ENCODE peak calls at places on chromosomes 6 and 20, in seven cellular contexts. B is K562, P is astrocyte, C is GM23248, A is GM23338, X is mesendoderm, N is fibroblast of lung. Y is an unnamed sample. For H3K79me2, the result is how much of the 10 kb centered on the place peaks cover.

GRCh38 chr6:19368511-19368910 is 468.7 kb upstream of the ID4 start:
- DNase-seq in N (peak), A (no peak), X (peak), B (no peak), P (peak), C (peak), Y (peak)

GRCh38 chr6:75563032-75563431 is 38.6 kb upstream of the SENP6 start:
- DNase-seq in N (peak), P (peak), A (peak), X (peak), C (peak), B (no peak), Y (peak)

GRCh38 chr6:20565291-20565690 is 31.0 kb downstream of the CDKAL1 start:
- DNase-seq in B (no peak), N (no peak), P (no peak), A (no peak), C (no peak), X (no peak), Y (no peak)

GRCh38 chr6:99520855-99521556 is 5.8 kb upstream of the USP45 start:
- DNase-seq in C (peak), A (peak), B (peak), P (peak), X (peak), N (peak), Y (peak)

GRCh38 chr6:150567823-150568383 is 31.8 kb upstream of the PLEKHG1 start:
- DNase-seq in P (no peak), A (no peak), B (no peak), C (peak), X (no peak), N (peak), Y (no peak)

GRCh38 chr6:73801652-73802268 is 105.8 kb downstream of the CD109 start:
- DNase-seq in X (no peak), C (peak), P (no peak), A (no peak), N (no peak), B (no peak), Y (no peak)

GRCh38 chr6:149033454-149034241 is 283.9 kb upstream of the TAB2 start:
- DNase-seq in X (no peak), C (no peak), A (no peak), N (no peak), P (no peak), B (no peak), Y (no peak)

GRCh38 chr20:51961964-51962761 is 159.8 kb upstream of the SALL4 start:
- DNase-seq in C (no peak), B (no peak), N (no peak), X (no peak), A (no peak), P (no peak), Y (peak)

GRCh38 chr6:157289764-157290163 is 33.6 kb downstream of the TMEM242 start:
- DNase-seq in A (no peak), X (no peak), B (no peak), N (no peak), P (no peak), C (no peak), Y (no peak)

GRCh38 chr20:51128198-51128597 is 105.3 kb upstream of the KCNG1 start:
- DNase-seq in N (peak), P (peak), X (no peak), C (peak), B (no peak), A (no peak), Y (no peak)

GRCh38 chr20:62386383-62387218 is at the start of gene RPS21:
- DNase-seq in B (peak), N (peak), X (peak), C (peak), A (peak), P (peak), Y (peak)

GRCh38 chr20:2289475-2289874 is 6.3 kb upstream of the TGM3 start:
- DNase-seq in A (no peak), C (no peak), B (no peak), X (no peak), N (no peak), P (no peak), Y (no peak)

GRCh38 chr6:56860466-56860865 is 94.4 kb upstream of the BEND6 start:
- DNase-seq in P (peak), A (no peak), N (peak), X (peak), B (no peak), C (peak), Y (no peak)

GRCh38 chr20:14707026-14707680 is 369.7 kb upstream of the FLRT3 start:
- DNase-seq in N (no peak), P (no peak), A (no peak), B (no peak), C (no peak), X (no peak), Y (no peak)

GRCh38 chr6:53456809-53457208 is 88.1 kb downstream of the GCLC start:
- DNase-seq in B (no peak), X (no peak), C (no peak), N (no peak), P (no peak), A (no peak), Y (no peak)

GRCh38 chr20:59785986-59786753 is 147.3 kb downstream of the SYCP2 start:
- DNase-seq in X (no peak), A (no peak), B (no peak), C (no peak), P (no peak), N (no peak), Y (no peak)

GRCh38 chr6:77124604-77125003 is 338.7 kb downstream of the HTR1B start:
- DNase-seq in P (peak), X (peak), A (no peak), C (peak), B (no peak), N (peak), Y (no peak)

GRCh38 chr6:35719830-35720733 is 16.8 kb upstream of the ARMC12 start:
- DNase-seq in N (peak), B (peak), A (peak), C (no peak), P (no peak), X (peak), Y (peak)

GRCh38 chr6:157688960-157689599 is 134.0 kb upstream of the SNX9 start:
- DNase-seq in C (peak), N (no peak), P (no peak), A (peak), X (peak), B (peak), Y (peak)

GRCh38 chr6:142844065-142844755 is 100.8 kb downstream of the HIVEP2 start:
- DNase-seq in A (no peak), C (peak), X (no peak), P (no peak), B (no peak), N (peak), Y (no peak)

GRCh38 chr20:23366384-23366783 is 4.4 kb downstream of the GZF1 start:
- DNase-seq in B (no peak), A (no peak), N (no peak), X (no peak), P (no peak), C (peak), Y (no peak)

GRCh38 chr20:63955281-63955845 is 853 bp downstream of the UCKL1 start:
- DNase-seq in C (peak), N (peak), P (no peak), B (peak), A (peak), X (peak), Y (peak)

GRCh38 chr6:156976144-156977088 is 199.2 kb downstream of the ARID1B start:
- DNase-seq in N (peak), X (no peak), C (peak), B (no peak), P (peak), A (peak), Y (peak)

GRCh38 chr20:40651121-40651520 is 37.9 kb downstream of the MAFB start:
- DNase-seq in C (peak), B (no peak), N (peak), X (no peak), A (no peak), P (peak), Y (no peak)

GRCh38 chr6:106749611-106750010 is 120.2 kb downstream of the QRSL1 start:
- DNase-seq in P (peak), B (no peak), C (peak), A (no peak), N (no peak), X (peak), Y (no peak)

GRCh38 chr20:25726357-25726756 is 29.7 kb upstream of the ZNF337 start:
- DNase-seq in N (no peak), B (no peak), X (no peak), A (no peak), C (no peak), P (no peak), Y (no peak)

GRCh38 chr6:157905590-157906337 is 75.9 kb upstream of the SYNJ2 start:
- DNase-seq in C (no peak), B (no peak), N (no peak), A (peak), P (no peak), X (peak), Y (peak)

GRCh38 chr6:140968062-140968461 is 1164.7 kb upstream of the GJE1 start:
- DNase-seq in X (no peak), B (no peak), C (no peak), P (no peak), N (no peak), A (no peak), Y (no peak)

GRCh38 chr6:155152211-155153076 is 111.4 kb upstream of the CLDN20 start:
- DNase-seq in P (no peak), B (peak), A (peak), N (no peak), X (peak), C (no peak), Y (peak)

GRCh38 chr6:71123051-71123450 is 165.6 kb upstream of the OGFRL1 start:
- DNase-seq in C (no peak), A (no peak), N (peak), P (peak), B (no peak), X (no peak), Y (no peak)

GRCh38 chr6:122869437-122870024 is 80.5 kb downstream of the SMPDL3A start:
- DNase-seq in C (peak), B (peak), N (peak), A (peak), P (peak), X (peak), Y (peak)

GRCh38 chr6:34201455-34202098 is 35.1 kb upstream of the HMGA1 start:
- DNase-seq in P (no peak), C (peak), B (no peak), X (no peak), N (peak), A (no peak), Y (no peak)

GRCh38 chr20:38730167-38730988 is 6.1 kb downstream of the SLC32A1 start:
- DNase-seq in A (peak), X (peak), N (no peak), B (no peak), P (no peak), C (no peak), Y (no peak)

GRCh38 chr6:154236646-154237236 is 119.9 kb downstream of the IPCEF1 start:
- DNase-seq in B (no peak), A (no peak), P (peak), X (no peak), C (no peak), N (peak), Y (no peak)

GRCh38 chr20:57048027-57048869 is 218.2 kb downstream of the BMP7 start:
- DNase-seq in P (no peak), X (peak), A (peak), B (peak), N (no peak), C (peak), Y (peak)

GRCh38 chr6:138535728-138536454 is 36.6 kb upstream of the NHSL1 start:
- DNase-seq in A (no peak), X (peak), P (no peak), B (no peak), C (no peak), N (no peak), Y (no peak)

GRCh38 chr20:4569092-4569491 is 152.6 kb upstream of the PRND start:
- DNase-seq in P (no peak), A (peak), X (no peak), N (no peak), C (no peak), B (no peak), Y (no peak)

GRCh38 chr20:19903168-19903676 is 113.9 kb upstream of the NAA20 start:
- DNase-seq in X (no peak), B (no peak), P (no peak), A (peak), N (peak), C (no peak), Y (no peak)

GRCh38 chr20:47303736-47304135 is 52.8 kb downstream of the ZMYND8 start:
- DNase-seq in B (no peak), C (no peak), P (no peak), X (no peak), A (no peak), N (no peak), Y (no peak)
- H3K79me2 ChIP-seq in B (half or more), C (half or more), P (under half), X (under half), A (half or more), N (under half), Y (half or more)

DNA sequence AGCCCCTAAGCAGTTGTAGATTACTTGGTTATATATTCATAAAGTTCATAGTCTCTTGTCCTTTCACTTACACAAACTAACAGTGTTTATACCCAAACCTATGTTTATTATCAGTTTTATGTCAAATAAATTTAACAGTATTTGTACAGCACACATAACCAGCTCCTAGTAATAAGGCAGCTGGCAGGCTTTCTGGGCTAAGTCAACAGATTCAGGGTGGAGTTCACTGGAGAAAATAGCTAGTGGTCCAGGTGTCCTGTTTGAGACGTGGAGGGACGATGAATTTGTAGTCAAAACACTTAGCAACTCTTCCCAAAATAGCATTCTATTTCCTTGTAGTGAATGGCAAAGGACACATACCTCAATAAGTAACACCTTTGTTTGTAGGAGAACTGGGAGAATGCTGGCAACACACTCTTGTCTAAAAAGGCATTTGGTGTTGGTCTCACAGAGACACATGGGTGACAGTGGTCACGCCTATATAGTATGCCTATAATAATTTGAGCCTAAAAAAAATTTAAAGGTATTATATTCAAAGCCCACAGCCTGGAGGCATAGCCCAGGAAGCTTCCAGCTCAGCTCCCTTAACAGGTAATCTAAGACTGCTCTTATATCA is 156.4 kb upstream of the CARMIL1 start:
- DNase-seq in N (no peak), X (no peak), B (no peak), P (no peak), C (no peak), A (no peak), Y (no peak)
- H3K79me2 ChIP-seq in N (under half), X (under half), B (under half), P (under half), C (under half), A (under half), Y (under half)

GRCh38 chr6:656460-657252 is at the start of gene HUS1B:
- DNase-seq in A (peak), P (no peak), B (no peak), X (no peak), C (no peak), N (no peak), Y (no peak)
- H3K79me2 ChIP-seq in A (half or more), P (under half), B (under half), X (under half), C (half or more), N (under half), Y (under half)

GRCh38 chr6:25397406-25397805 is 118.2 kb downstream of the CARMIL1 start:
- DNase-seq in X (peak), A (peak), P (no peak), N (no peak), C (no peak), B (no peak), Y (peak)
- H3K79me2 ChIP-seq in X (under half), A (half or more), P (under half), N (under half), C (under half), B (under half), Y (under half)

GRCh38 chr6:125986295-125986955 is at the start of gene TRMT11:
- DNase-seq in N (peak), P (peak), B (peak), A (peak), X (peak), C (peak), Y (peak)
- H3K79me2 ChIP-seq in N (under half), P (under half), B (half or more), A (half or more), X (under half), C (under half), Y (half or more)

GRCh38 chr20:31706607-31707257 is 15.9 kb downstream of the BCL2L1 start:
- DNase-seq in C (no peak), B (peak), A (no peak), N (no peak), X (no peak), P (no peak), Y (no peak)
- H3K79me2 ChIP-seq in C (half or more), B (half or more), A (half or more), N (half or more), X (under half), P (half or more), Y (half or more)

DNA sequence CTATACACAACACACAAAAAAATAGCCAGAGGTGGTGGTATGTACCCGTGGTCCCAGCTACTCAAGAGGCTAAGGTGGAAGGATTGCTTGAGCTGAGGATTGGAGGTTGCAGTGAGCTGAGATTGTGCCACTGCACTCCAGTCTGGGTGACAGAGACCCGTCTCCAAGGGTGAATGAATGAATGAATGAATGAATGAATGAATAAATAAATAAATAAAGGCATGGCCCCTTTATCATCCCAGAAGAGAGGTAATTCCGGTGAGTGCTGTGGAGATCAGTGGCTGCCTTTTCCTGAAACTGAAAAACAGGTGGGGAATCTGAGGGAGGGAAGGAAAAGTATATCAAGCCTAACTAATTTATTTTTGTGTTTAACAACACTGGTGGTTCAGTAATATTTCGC is 90.0 kb downstream of the JARID2 start:
- DNase-seq in B (no peak), A (no peak), P (no peak), N (no peak), X (no peak), C (no peak), Y (no peak)
- H3K79me2 ChIP-seq in B (half or more), A (half or more), P (half or more), N (under half), X (half or more), C (half or more), Y (half or more)

GRCh38 chr6:135063926-135064325 is 9.3 kb upstream of the HBS1L start:
- DNase-seq in A (no peak), B (no peak), C (no peak), X (peak), N (no peak), P (no peak), Y (no peak)
- H3K79me2 ChIP-seq in A (under half), B (under half), C (under half), X (under half), N (under half), P (under half), Y (under half)

GRCh38 chr6:44253307-44254101 is 3.8 kb downstream of the SLC35B2 start:
- DNase-seq in A (peak), X (peak), B (no peak), P (no peak), C (peak), N (no peak), Y (peak)
- H3K79me2 ChIP-seq in A (under half), X (under half), B (half or more), P (half or more), C (half or more), N (half or more), Y (half or more)

DNA sequence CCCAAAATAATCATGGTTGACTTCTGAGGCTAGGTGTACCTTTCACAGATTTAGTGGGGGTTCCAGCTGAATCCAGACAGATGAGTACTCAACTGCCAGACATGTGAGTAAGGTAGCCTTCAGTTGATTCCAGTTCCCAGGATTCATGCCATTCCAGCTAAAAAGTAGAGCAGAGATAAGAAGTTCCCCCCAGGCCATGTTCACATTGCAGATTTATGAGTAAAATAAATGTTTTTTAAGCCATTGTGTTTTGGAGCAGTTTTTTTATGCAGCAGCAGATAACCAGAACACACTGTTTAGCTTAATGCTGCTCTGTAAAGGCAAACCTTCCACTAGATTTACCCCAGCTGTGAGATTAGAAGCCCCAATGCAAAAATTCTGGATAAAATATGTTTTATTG is 245.0 kb downstream of the RFPL4B start:
- DNase-seq in N (peak), A (no peak), P (peak), X (no peak), C (no peak), B (no peak), Y (no peak)
- H3K79me2 ChIP-seq in N (under half), A (under half), P (under half), X (under half), C (under half), B (under half), Y (under half)